ENCODE peak calls at places on chromosomes 3 and 15, in seven cellular contexts. B is cardiac fibroblast, S is fibroblast of pulmonary artery, N is testis, A is fibroblast of the aortic adventitia, Z is GM12865, G is ascending aorta. T is an unnamed sample.

GRCh38 chr3:157130881-157131251 is 29.1 kb downstream of the CCNL1 start:
- DNase-seq in B (no peak), S (no peak), N (no peak), A (no peak), Z (no peak), G (no peak), T (no peak)

GRCh38 chr15:70833897-70834765 is 19.8 kb downstream of the LARP6 start:
- DNase-seq in B (peak), S (peak), N (no peak), A (peak), Z (no peak), G (no peak), T (no peak)

GRCh38 chr3:99751649-99752048 is 66.0 kb upstream of the CMSS1 start:
- DNase-seq in B (peak), S (peak), N (no peak), A (peak), Z (no peak), G (no peak), T (no peak)

GRCh38 chr15:88872706-88873105 is 22.6 kb downstream of the HAPLN3 start:
- DNase-seq in B (no peak), S (no peak), N (no peak), A (no peak), Z (no peak), G (no peak), T (no peak)

GRCh38 chr15:73560501-73561117 is 72.6 kb downstream of the NPTN start:
- DNase-seq in B (peak), S (peak), N (no peak), A (peak), Z (peak), G (no peak), T (peak)

GRCh38 chr3:100978036-100978659 is 15.1 kb downstream of the ABI3BP start:
- DNase-seq in B (no peak), S (no peak), N (no peak), A (peak), Z (no peak), G (no peak), T (no peak)

GRCh38 chr3:127052121-127052561 is 69.2 kb downstream of the PLXNA1 start:
- DNase-seq in B (peak), S (no peak), N (peak), A (peak), Z (no peak), G (no peak), T (peak)

GRCh38 chr15:49024840-49025239 is 21.4 kb downstream of the SECISBP2L start:
- DNase-seq in B (no peak), S (no peak), N (no peak), A (no peak), Z (peak), G (no peak), T (no peak)

GRCh38 chr15:85474700-85475316 is 94.4 kb downstream of the AKAP13 start:
- DNase-seq in B (no peak), S (no peak), N (no peak), A (no peak), Z (no peak), G (no peak), T (no peak)

GRCh38 chr3:48795997-48796732 is 51.5 kb downstream of the PRKAR2A start:
- DNase-seq in B (no peak), S (no peak), N (no peak), A (no peak), Z (no peak), G (no peak), T (no peak)

GRCh38 chr3:102671005-102671404 is 236.2 kb downstream of the ZPLD1 start:
- DNase-seq in B (no peak), S (no peak), N (no peak), A (no peak), Z (no peak), G (no peak), T (peak)

GRCh38 chr3:49171775-49172500 is 540 bp downstream of the KLHDC8B start:
- DNase-seq in B (no peak), S (no peak), N (no peak), A (no peak), Z (no peak), G (no peak), T (no peak)

GRCh38 chr3:101722394-101723173 is 1.8 kb upstream of the CEP97 start:
- DNase-seq in B (no peak), S (no peak), N (no peak), A (no peak), Z (peak), G (no peak), T (no peak)

GRCh38 chr3:83971693-83972092 is 987.1 kb upstream of the CADM2 start:
- DNase-seq in B (no peak), S (no peak), N (no peak), A (no peak), Z (no peak), G (no peak), T (no peak)

GRCh38 chr3:83968386-83968785 is 990.4 kb upstream of the CADM2 start:
- DNase-seq in B (no peak), S (no peak), N (no peak), A (no peak), Z (peak), G (no peak), T (no peak)
- TF ChIP-seq CTCF in B (no peak), S (no peak), N (no peak), A (no peak), Z (no peak), G (no peak), T (peak)

DNA sequence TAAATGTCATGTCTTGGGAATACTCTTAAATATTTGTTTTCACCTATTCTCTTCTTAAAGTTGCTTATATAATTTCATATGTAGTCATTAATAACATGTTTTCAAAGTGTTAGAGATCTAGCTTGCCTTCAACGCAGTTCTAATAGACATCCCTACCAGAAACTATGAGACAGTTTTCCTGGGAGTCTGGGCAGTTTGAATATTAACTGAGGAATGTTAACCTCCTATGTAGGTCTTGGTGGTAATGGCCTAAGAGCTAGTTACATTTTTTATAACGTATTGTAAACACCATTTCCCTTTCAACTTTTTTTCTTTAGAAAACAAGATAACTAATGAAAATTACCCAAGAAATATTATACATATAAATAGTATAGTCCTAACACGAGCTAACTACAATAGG is 328.2 kb downstream of the TIGIT start:
- DNase-seq in B (no peak), S (no peak), N (no peak), A (no peak), Z (no peak), G (no peak), T (no peak)
- H3K4me3 ChIP-seq in B (no peak), S (no peak), N (no peak), A (no peak), Z (no peak), G (no peak), T (no peak)

DNA sequence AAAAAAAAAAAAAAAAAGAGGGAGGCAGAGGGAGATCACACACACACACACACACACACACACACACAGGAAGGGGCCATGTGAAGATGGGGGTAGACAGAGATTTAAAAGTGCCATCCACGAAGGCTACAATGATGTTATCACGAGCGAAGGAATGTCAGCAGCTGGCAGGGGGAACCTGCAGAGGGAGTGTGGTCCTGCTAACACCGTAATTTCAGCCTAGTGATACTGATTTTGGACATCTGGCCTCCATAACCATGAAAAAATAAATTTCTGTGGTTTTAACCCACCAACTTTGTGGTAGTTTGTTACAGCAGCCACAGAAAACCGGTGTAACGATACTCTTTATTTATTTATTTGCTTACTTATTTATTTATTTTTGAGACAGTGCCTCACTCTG is 76.0 kb downstream of the TMCO5A start:
- DNase-seq in B (no peak), S (no peak), N (no peak), A (no peak), Z (no peak), G (no peak), T (no peak)
- TF ChIP-seq CTCF in B (no peak), S (no peak), N (no peak), A (no peak), Z (no peak), G (no peak), T (no peak)

GRCh38 chr3:169965562-169965961 is 1.0 kb upstream of the SEC62 start:
- DNase-seq in B (no peak), S (no peak), N (no peak), A (no peak), Z (peak), G (no peak), T (no peak)
- H3K4me3 ChIP-seq in B (no peak), S (no peak), N (peak), A (no peak), Z (peak), G (peak), T (no peak)

GRCh38 chr15:92898988-92899909 is 875 bp upstream of the CHD2 start:
- DNase-seq in B (no peak), S (no peak), N (no peak), A (no peak), Z (no peak), G (no peak), T (no peak)
- TF ChIP-seq CTCF in B (peak), S (peak), N (no peak), A (peak), Z (peak), G (peak), T (peak)

GRCh38 chr3:123712077-123712860 is 127.4 kb upstream of the HACD2 start:
- DNase-seq in B (peak), S (peak), N (peak), A (no peak), Z (no peak), G (no peak), T (no peak)
- H3K4me3 ChIP-seq in B (no peak), S (no peak), N (no peak), A (no peak), Z (no peak), G (peak), T (no peak)